ENCODE peak calls at places on chromosomes 3 and 15, in four cellular contexts. R, P, U and W are unnamed samples.

GRCh38 chr3:166582231-166582630 is 745.0 kb upstream of the BCHE start:
- DNase-seq in P (no peak), R (no peak), U (no peak), W (no peak)

GRCh38 chr15:42800731-42801474 is 64.0 kb upstream of the CDAN1 start:
- DNase-seq in U (no peak), P (no peak), R (no peak), W (no peak)

GRCh38 chr3:141243295-141243707 is 11.7 kb downstream of the PXYLP1 start:
- DNase-seq in U (no peak), P (peak; percentile 58), R (no peak), W (no peak)

GRCh38 chr15:34018021-34018645 is 20.9 kb downstream of the AVEN start:
- DNase-seq in R (no peak), U (no peak), P (no peak), W (no peak)

GRCh38 chr3:31140470-31140869 is 246.0 kb upstream of the GADL1 start:
- DNase-seq in U (no peak), P (no peak), R (no peak), W (no peak)

GRCh38 chr3:15646924-15647511 is 45.5 kb downstream of the BTD start:
- DNase-seq in P (no peak), R (no peak), U (no peak), W (no peak)

GRCh38 chr3:69084326-69084667 is 440 bp upstream of the ARL6IP5 start:
- DNase-seq in R (no peak), P (no peak), U (no peak), W (peak; percentile 20)

GRCh38 chr15:37585966-37586656 is 348.3 kb upstream of the TMCO5A start:
- DNase-seq in P (no peak), U (no peak), R (no peak), W (no peak)

GRCh38 chr3:195198424-195199346 is 72.3 kb downstream of the XXYLT1 start:
- DNase-seq in P (no peak), R (no peak), U (no peak), W (no peak)

GRCh38 chr15:88378259-88378658 is 88.9 kb downstream of the MRPL46 start:
- DNase-seq in R (no peak), U (no peak), P (no peak), W (no peak)

GRCh38 chr3:43071313-43071893 is 34.5 kb downstream of the POMGNT2 start:
- DNase-seq in U (no peak), P (peak; percentile 72), R (peak; percentile 27), W (peak; percentile 28)

GRCh38 chr3:31129241-31129640 is 234.8 kb upstream of the GADL1 start:
- DNase-seq in P (no peak), R (no peak), U (peak; percentile 19), W (no peak)

GRCh38 chr3:179828738-179829137 is 175.9 kb downstream of the USP13 start:
- DNase-seq in P (no peak), R (no peak), U (no peak), W (no peak)

GRCh38 chr3:159765025-159765859 is 223.4 kb upstream of the IL12A start:
- DNase-seq in U (no peak), R (peak; percentile 53), P (no peak), W (peak; percentile 74)

GRCh38 chr3:72318504-72319201 is 529.6 kb downstream of the SHQ1 start:
- DNase-seq in U (no peak), R (no peak), P (no peak), W (no peak)

GRCh38 chr3:130850044-130850797 is 43.7 kb upstream of the ATP2C1 start:
- DNase-seq in P (peak; percentile 40), U (peak; percentile 95), R (no peak), W (peak; percentile 38)

GRCh38 chr15:39360417-39360816 is 220.5 kb upstream of the THBS1 start:
- DNase-seq in U (no peak), R (no peak), P (no peak), W (no peak)

GRCh38 chr3:193586526-193586925 is 6.5 kb upstream of the OPA1 start:
- DNase-seq in P (no peak), R (no peak), U (no peak), W (no peak)

GRCh38 chr15:96804754-96805153 is 474.3 kb downstream of the NR2F2 start:
- DNase-seq in R (no peak), U (no peak), P (no peak), W (no peak)

GRCh38 chr3:40187945-40188344 is 121.6 kb upstream of the EIF1B start:
- DNase-seq in P (no peak), R (no peak), U (peak; percentile 48), W (no peak)

GRCh38 chr3:32082727-32083126 is 23.7 kb upstream of the GPD1L start:
- DNase-seq in U (no peak), P (no peak), R (no peak), W (no peak)

GRCh38 chr3:171023566-171023965 is 3.0 kb downstream of the SLC2A2 start:
- DNase-seq in R (no peak), P (no peak), U (no peak), W (no peak)

GRCh38 chr3:38558864-38559263 is 62.7 kb downstream of the EXOG start:
- DNase-seq in U (no peak), R (no peak), P (no peak), W (no peak)

GRCh38 chr3:55169608-55170010 is 241.8 kb upstream of the LRTM1 start:
- DNase-seq in U (no peak), P (no peak), R (no peak), W (no peak)

GRCh38 chr3:112735927-112736326 is 95.0 kb upstream of the CCDC80 start:
- DNase-seq in P (no peak), R (no peak), U (no peak), W (no peak)

GRCh38 chr3:192296845-192297244 is 430.5 kb downstream of the FGF12 start:
- DNase-seq in R (no peak), U (no peak), P (no peak), W (no peak)

GRCh38 chr3:11547498-11547897 is 96.2 kb downstream of the VGLL4 start:
- DNase-seq in U (no peak), P (no peak), R (no peak), W (no peak)

GRCh38 chr3:194083253-194084224 is 52.4 kb upstream of the HES1 start:
- DNase-seq in P (peak; percentile 71), R (no peak), U (no peak), W (no peak)

GRCh38 chr15:44194397-44195150 is 497 bp downstream of the FRMD5 start:
- DNase-seq in R (no peak), U (no peak), P (peak; percentile 20), W (peak; percentile 73)

GRCh38 chr3:194434503-194434902 is 35.4 kb upstream of the GP5 start:
- DNase-seq in R (no peak), U (no peak), P (no peak), W (no peak)

GRCh38 chr3:197406266-197406665 is 107.9 kb upstream of the DLG1 start:
- DNase-seq in P (no peak), U (no peak), R (no peak), W (peak; percentile 36)

GRCh38 chr3:177141899-177142651 is 55.2 kb downstream of the TBL1XR1 start:
- DNase-seq in P (no peak), U (no peak), R (no peak), W (no peak)

GRCh38 chr3:55189359-55189801 is 261.5 kb upstream of the LRTM1 start:
- DNase-seq in U (no peak), R (peak; percentile 46), P (no peak), W (no peak)

GRCh38 chr3:5707794-5708193 is 520.3 kb downstream of the EDEM1 start:
- DNase-seq in U (no peak), R (no peak), P (no peak), W (no peak)
- H3K27ac ChIP-seq in U (no peak overlapping the region), R (no peak overlapping the region), P (no peak overlapping the region), W (no peak overlapping the region)

GRCh38 chr15:54556231-54556630 is 578.0 kb downstream of the UNC13C start:
- DNase-seq in U (no peak), P (no peak), R (no peak), W (no peak)
- TF ChIP-seq NRF1 in U (no peak), P (no peak), R (no peak), W (no peak)

DNA sequence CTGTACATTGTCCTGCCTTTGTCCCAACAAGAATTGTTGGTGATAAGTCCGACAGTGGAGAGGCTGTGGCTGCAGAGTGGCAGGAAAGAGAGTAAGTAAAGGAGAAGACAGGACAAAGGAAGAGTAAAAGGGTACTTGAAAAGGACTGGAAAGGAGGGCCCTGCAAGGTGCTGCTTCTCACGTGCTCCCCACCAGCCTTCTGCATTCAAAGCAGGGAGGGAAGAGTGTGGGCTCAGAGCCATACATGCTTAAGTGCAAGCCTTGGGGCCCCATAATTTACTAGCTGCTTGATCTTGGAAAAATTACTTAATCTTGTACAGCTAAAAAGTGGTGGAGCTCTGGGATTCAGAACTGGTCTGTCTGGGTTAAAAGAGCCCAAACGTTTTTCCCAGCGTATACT is 29.9 kb downstream of the MME start:
- DNase-seq in U (no peak), R (no peak), P (no peak), W (no peak)
- H3K27ac ChIP-seq in U (no peak overlapping the region), R (no peak overlapping the region), P (no peak overlapping the region), W (no peak overlapping the region)

DNA sequence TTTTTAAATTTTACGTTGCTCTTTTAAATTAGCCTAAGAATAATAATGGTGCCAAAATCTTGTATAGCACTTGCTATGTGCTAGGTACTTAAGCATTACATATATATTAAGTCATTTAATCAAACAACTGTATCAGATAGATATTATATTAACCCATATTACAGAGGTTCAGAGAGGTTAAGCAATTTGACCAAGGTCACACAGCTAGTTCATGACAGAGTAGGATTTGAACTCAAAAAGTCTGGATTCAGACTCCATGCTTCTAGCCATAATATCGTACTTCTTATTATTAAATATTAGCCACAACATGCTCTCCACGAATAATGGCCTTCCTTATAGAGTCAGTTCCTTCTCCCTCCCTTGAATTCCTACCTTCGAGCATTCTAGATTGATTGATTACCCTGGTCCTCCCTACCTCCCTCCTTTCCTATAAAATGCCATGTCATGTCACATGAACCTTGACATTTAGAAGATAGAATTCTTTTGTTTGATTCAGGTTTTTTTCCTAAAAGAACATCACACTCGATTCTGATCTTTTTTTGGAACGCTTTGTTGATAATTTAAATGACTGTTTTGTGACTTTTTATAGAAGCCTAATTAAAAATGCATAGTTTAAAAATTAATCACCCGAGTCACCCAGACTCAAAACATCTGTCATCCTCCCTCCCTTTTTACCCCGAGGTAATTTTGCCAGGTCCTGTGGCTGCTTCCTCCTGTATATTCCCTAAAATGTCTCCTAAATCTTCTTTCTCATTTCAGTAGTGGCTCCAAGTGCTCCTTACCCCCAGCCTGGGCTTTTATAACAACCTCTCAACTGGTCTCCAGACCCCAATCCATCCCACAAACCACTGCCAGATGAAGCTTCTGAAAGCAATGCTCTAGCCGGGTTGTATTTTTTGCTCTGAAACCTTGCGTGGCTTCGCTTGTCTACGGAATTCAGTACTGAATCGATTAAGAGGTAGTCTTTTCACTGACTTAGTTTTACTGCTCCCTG is 8.5 kb upstream of the PSMD6 start:
- DNase-seq in U (no peak), R (no peak), P (no peak), W (no peak)
- TF ChIP-seq NRF1 in U (no peak), R (no peak), P (no peak), W (no peak)

GRCh38 chr3:99602183-99602582 is 36.2 kb upstream of the COL8A1 start:
- DNase-seq in R (no peak), P (no peak), U (no peak), W (no peak)
- H3K27ac ChIP-seq in R (no peak overlapping the region), P (no peak overlapping the region), U (no peak overlapping the region), W (no peak overlapping the region)

DNA sequence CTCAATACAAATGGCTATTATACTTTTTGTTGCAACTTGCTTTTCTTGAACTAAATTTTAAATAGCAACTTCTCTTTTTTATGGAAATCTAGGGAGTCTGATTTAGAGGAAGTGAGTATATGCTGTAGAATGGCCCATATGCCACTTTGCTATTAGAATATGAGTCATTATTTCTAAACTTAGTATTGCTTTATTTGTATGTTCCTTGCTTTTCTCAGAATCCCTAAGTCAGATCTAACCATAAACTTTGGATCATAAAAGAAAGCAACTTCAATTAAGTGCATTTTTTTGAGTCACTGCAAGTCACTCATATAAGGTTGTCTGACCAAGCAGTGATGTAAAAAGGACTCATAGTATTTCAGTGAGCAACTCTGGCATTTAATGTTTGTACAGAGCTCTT is 17.5 kb upstream of the SPTSSB start:
- DNase-seq in U (no peak), P (no peak), R (no peak), W (no peak)
- TF ChIP-seq NRF1 in U (no peak), P (no peak), R (no peak), W (no peak)